ENCODE peak calls at places on chromosomes 7 and 10, in nine cellular contexts. Z is suprapubic skin, L is upper lobe of left lung, F is HCT116, J is Panc1, N is HepG2, K is stomach, C is sigmoid colon, H is H1. W is an unnamed sample.

GRCh38 chr7:52009195-52009594 is 692.6 kb upstream of the COBL start:
- DNase-seq in Z (no peak), L (no peak), F (no peak), J (no peak), N (no peak), K (no peak), C (no peak), H (no peak), W (no peak)

GRCh38 chr10:92187101-92187500 is 103.8 kb downstream of the CPEB3 start:
- DNase-seq in Z (no peak), L (no peak), F (no peak), J (no peak), N (no peak), K (no peak), C (no peak), H (no peak), W (no peak)

GRCh38 chr10:129074939-129075338 is 392.1 kb upstream of the MGMT start:
- DNase-seq in Z (no peak), L (no peak), F (no peak), J (no peak), N (no peak), K (no peak), C (no peak), H (no peak), W (no peak)

GRCh38 chr7:78499283-78499682 is 700.7 kb downstream of the PHTF2 start:
- DNase-seq in Z (no peak), L (no peak), F (no peak), J (no peak), N (no peak), K (no peak), C (no peak), H (no peak), W (no peak)

GRCh38 chr7:130350945-130351663 is 6.5 kb downstream of the CPA5 start:
- DNase-seq in Z (peak), L (no peak), F (no peak), J (no peak), N (peak), K (no peak), C (no peak), H (no peak), W (no peak)

GRCh38 chr10:103188853-103189252 is 4.2 kb downstream of the NT5C2 start:
- DNase-seq in Z (no peak), L (no peak), F (no peak), J (no peak), N (no peak), K (no peak), C (no peak), H (no peak), W (no peak)

GRCh38 chr7:1695800-1696454 is 25.9 kb downstream of the ELFN1 start:
- DNase-seq in Z (peak), L (no peak), F (no peak), J (no peak), N (no peak), K (no peak), C (no peak), H (no peak), W (no peak)

GRCh38 chr10:111023060-111023459 is 53.8 kb upstream of the ADRA2A start:
- DNase-seq in Z (no peak), L (no peak), F (no peak), J (no peak), N (no peak), K (no peak), C (no peak), H (no peak), W (no peak)

GRCh38 chr10:112209534-112210200 is 26.1 kb upstream of the GPAM start:
- DNase-seq in Z (no peak), L (no peak), F (no peak), J (no peak), N (no peak), K (no peak), C (no peak), H (no peak), W (peak)

GRCh38 chr10:6203331-6204062 is 765 bp downstream of the PFKFB3 start:
- DNase-seq in Z (no peak), L (peak), F (no peak), J (no peak), N (no peak), K (peak), C (peak), H (no peak), W (no peak)

DNA sequence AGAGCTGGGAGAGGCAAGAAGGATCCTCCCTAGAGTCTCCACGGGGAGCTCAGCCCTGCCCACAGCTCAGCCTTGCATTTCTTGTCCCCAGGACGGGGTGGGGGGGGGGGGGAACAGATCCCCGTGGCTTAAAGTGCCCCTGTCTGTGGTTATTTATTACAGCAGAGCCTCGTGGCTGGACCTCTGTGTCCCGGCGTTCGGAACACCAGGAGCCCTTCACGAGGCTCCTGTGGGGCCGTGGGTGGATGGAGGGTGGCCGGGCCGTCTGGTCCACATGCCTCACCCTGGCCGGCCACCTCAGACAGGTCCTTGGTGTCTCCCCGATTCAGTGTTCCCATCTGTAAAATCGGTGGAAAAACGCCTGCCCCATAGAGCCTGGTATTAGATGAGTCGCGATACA is 37.9 kb downstream of the FAM20C start:
- DNase-seq in Z (no peak), L (peak), F (no peak), J (no peak), N (no peak), K (no peak), C (no peak), H (no peak), W (no peak)
- TF ChIP-seq POLR2AphosphoS5 in Z (no peak), L (no peak), F (no peak), J (no peak), N (no peak), K (no peak), C (peak), H (no peak), W (no peak)

GRCh38 chr7:36208406-36208805 is 55.4 kb downstream of the EEPD1 start:
- DNase-seq in Z (no peak), L (no peak), F (no peak), J (no peak), N (no peak), K (no peak), C (peak), H (no peak), W (no peak)
- H3K27ac ChIP-seq in Z (no peak), L (peak), F (no peak), J (peak), N (peak), K (peak), C (peak), H (no peak), W (peak)

DNA sequence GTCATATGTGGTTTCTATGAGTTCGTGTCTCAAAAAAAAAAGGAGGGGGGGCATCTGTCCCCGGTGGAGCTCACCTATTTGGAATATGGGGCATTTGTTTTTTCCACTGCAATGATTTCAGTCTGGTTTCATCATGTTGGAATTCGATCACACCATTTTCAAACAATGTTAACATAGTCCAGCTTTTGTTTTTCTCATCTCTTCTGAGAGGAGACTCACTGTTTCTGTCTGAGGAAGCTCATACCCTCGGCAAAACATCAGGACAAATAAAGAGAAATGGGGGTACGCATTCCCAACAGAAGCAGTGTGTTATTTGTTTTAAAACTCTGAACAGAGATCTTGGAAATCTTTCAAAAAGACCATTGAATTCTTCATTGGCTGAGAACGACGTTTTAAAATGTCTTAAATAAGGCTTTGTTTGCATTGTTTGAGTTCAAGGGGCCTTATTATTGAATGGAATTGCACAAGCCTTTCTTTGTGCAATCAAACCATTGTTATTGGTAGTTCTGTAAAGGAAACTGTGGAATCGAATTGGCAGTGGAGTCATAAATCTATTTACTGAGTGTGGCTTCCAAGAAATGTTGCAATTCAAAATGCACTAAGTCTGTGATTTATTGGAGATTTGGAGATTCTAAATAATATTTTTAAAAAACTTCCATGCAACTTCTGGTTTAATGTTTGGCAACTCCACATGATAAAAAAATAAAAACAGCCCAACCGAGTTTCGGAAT is 173.1 kb downstream of the RTKN2 start:
- DNase-seq in Z (no peak), L (no peak), F (no peak), J (no peak), N (peak), K (no peak), C (no peak), H (no peak), W (no peak)
- TF ChIP-seq POLR2AphosphoS5 in Z (no peak), L (no peak), F (no peak), J (no peak), N (no peak), K (no peak), C (peak), H (no peak), W (no peak)

DNA sequence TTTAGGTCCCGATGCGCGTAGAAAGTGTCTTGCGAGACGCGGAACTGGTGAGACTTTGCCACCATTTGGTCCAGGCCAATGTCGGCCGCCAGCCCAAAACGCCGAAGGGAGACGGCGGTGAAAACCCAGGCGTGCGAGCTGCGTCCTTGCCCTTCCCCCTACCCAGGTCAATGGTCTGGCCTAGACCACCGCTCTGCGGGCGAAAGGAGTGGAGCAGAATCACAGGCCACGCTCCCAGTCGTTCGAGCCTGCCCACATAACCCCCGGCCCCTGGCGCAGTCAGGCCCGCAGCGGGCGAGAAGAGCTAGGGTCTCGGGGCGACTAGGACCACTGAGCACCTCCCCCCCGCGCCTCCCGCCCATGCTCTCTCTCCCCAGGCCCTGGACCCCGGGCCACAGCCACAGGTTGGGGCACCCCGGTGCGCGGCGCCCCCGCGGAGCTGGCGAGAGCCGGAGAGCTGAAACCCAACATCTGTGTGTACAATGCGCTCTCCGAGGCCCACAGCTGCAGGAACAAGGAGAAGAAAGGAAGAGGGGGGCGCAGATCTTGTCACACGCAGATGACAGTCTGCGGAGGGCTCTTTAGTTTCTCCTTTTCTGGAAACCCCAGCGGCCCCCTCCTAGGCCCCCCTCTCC is 354.8 kb downstream of the DNAJB6 start:
- DNase-seq in Z (peak), L (no peak), F (no peak), J (no peak), N (no peak), K (no peak), C (peak), H (no peak), W (no peak)
- H3K27ac ChIP-seq in Z (no peak), L (no peak), F (no peak), J (no peak), N (no peak), K (no peak), C (no peak), H (no peak), W (no peak)

DNA sequence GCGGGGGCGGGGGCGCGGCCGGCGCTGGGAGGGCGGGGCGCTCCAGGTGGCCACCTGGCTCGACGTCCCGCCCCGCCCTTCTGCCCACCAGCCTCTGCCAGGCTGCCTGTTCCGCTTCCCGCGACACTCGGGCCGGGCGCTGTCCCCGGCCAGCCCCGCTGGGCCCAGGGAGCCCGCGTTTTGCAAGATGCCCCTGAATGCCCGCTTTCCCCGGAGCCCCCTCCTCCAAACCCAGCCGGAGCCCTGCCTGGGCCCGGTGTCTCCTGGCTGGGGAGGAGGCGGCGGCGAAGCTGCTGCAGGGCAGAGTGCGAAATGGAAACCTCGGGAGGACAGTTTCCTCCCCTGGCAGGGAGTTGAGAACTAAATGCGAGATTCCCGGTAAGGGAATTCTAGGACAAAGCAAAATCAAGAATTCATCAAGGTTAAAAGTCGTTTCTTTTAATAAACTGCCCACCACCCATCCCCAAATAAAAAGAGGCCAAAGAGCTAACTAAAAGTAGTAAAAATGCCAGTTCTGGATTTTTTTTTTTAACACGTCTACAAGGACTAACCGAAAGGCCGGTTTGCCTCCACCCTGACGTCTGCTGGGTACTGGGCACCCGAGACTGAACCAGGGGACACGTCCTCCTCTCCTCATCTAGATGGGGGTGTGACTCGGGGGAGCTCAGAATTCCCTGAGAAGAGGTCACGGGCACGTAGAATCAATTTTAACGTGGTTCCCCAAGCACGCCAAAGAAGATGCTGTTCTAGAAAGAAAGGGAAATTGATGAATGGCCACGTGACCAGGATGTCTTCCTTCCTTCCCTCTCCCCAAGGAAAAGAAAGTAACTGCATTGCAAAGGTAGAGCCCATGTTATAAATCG is 200.4 kb upstream of the NFE2L3 start:
- DNase-seq in Z (peak), L (no peak), F (no peak), J (no peak), N (no peak), K (no peak), C (peak), H (no peak), W (peak)
- TF ChIP-seq POLR2AphosphoS5 in Z (no peak), L (peak), F (peak), J (no peak), N (no peak), K (no peak), C (no peak), H (peak), W (no peak)

GRCh38 chr7:47992446-47992845 is 13.0 kb upstream of the HUS1 start:
- DNase-seq in Z (no peak), L (no peak), F (no peak), J (no peak), N (no peak), K (no peak), C (no peak), H (no peak), W (no peak)

GRCh38 chr7:47988496-47989386 is 9.3 kb upstream of the HUS1 start:
- DNase-seq in Z (no peak), L (no peak), F (no peak), J (no peak), N (peak), K (no peak), C (no peak), H (no peak), W (no peak)

GRCh38 chr7:47990592-47990991 is 11.2 kb upstream of the HUS1 start:
- DNase-seq in Z (no peak), L (no peak), F (no peak), J (no peak), N (no peak), K (no peak), C (no peak), H (no peak), W (no peak)

GRCh38 chr7:47991270-47991669 is 11.9 kb upstream of the HUS1 start:
- DNase-seq in Z (no peak), L (no peak), F (no peak), J (no peak), N (peak), K (no peak), C (no peak), H (no peak), W (no peak)

GRCh38 chr7:47991741-47992311 is 12.4 kb upstream of the HUS1 start:
- DNase-seq in Z (peak), L (peak), F (no peak), J (peak), N (peak), K (peak), C (peak), H (peak), W (peak)
- H3K27ac ChIP-seq in Z (peak), L (no peak), F (no peak), J (peak), N (no peak), K (peak), C (peak), H (peak), W (peak)

GRCh38 chr7:7569113-7569527 is 2.4 kb downstream of the MIOS start:
- DNase-seq in Z (no peak), L (no peak), F (no peak), J (no peak), N (no peak), K (no peak), C (no peak), H (no peak), W (no peak)

GRCh38 chr7:7567898-7568531 is 1.3 kb downstream of the MIOS start:
- DNase-seq in Z (no peak), L (no peak), F (no peak), J (no peak), N (no peak), K (no peak), C (no peak), H (no peak), W (no peak)

GRCh38 chr7:7570584-7570983 is 3.9 kb downstream of the MIOS start:
- DNase-seq in Z (no peak), L (no peak), F (no peak), J (no peak), N (no peak), K (no peak), C (no peak), H (no peak), W (no peak)

GRCh38 chr7:7568553-7568952 is 1.9 kb downstream of the MIOS start:
- DNase-seq in Z (no peak), L (no peak), F (no peak), J (no peak), N (no peak), K (no peak), C (no peak), H (no peak), W (no peak)

DNA sequence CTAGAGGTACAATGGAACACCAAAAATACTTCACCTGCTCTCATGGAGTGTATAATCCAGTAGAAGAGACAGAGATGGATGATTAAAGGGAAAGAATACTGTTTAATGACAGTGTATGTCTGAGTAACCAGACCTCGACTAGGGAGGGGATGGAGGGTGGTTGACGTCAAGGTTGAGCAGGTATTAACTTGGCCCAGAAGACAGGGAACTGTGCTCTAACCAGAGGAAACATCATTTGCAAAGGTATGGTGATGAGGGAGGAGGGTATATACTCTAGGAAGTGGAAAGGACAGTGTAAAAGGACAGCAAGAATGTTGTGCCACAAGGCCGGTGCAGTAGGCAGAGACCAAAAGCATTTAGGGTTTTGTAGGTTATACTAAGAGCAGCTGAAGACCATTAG is 2.9 kb downstream of the MIOS start:
- DNase-seq in Z (no peak), L (no peak), F (no peak), J (no peak), N (no peak), K (no peak), C (no peak), H (no peak), W (no peak)
- TF ChIP-seq POLR2AphosphoS5 in Z (no peak), L (no peak), F (no peak), J (no peak), N (no peak), K (no peak), C (no peak), H (no peak), W (no peak)